ENCODE peak calls at places on chromosomes 2 and 18, in four cellular contexts. U is CD4-positive, alpha-beta T cell; H is type B pancreatic cell; S is CD8-positive, alpha-beta T cell. F is an unnamed sample.

GRCh38 chr2:156505696-156506095 is 69.5 kb downstream of the GPD2 start:
- DNase-seq in U (no peak), H (no peak), S (no peak), F (no peak)

GRCh38 chr2:71614976-71615768 is 161.8 kb downstream of the DYSF start:
- DNase-seq in U (no peak), H (peak; percentile 63), S (no peak), F (no peak)

GRCh38 chr2:25700221-25700660 is 26.9 kb upstream of the DTNB start:
- DNase-seq in U (no peak), H (no peak), S (peak; percentile 7), F (peak; percentile 81)

GRCh38 chr2:212953170-212953920 is 198.1 kb downstream of the IKZF2 start:
- DNase-seq in U (no peak), H (no peak), S (no peak), F (no peak)

GRCh38 chr2:169782513-169782912 is 16.2 kb upstream of the SSB start:
- DNase-seq in U (no peak), H (no peak), S (no peak), F (peak; percentile 16)

GRCh38 chr18:48948112-48949050 is 2.4 kb downstream of the SMAD7 start:
- DNase-seq in U (peak; percentile 59), H (no peak), S (no peak), F (peak; percentile 44)

GRCh38 chr2:241064802-241065354 is 37.2 kb downstream of the MTERF4 start:
- DNase-seq in U (no peak), H (peak; percentile 68), S (no peak), F (no peak)

GRCh38 chr2:8553643-8554042 is 128.2 kb upstream of the ID2 start:
- DNase-seq in U (no peak), H (no peak), S (no peak), F (no peak)

GRCh38 chr2:201915446-201915845 is 109.1 kb downstream of the CDK15 start:
- DNase-seq in U (no peak), H (no peak), S (no peak), F (no peak)

GRCh38 chr2:143139835-143140393 is 10.7 kb downstream of the ARHGAP15 start:
- DNase-seq in U (no peak), H (no peak), S (no peak), F (no peak)

GRCh38 chr2:212088353-212088752 is 450.2 kb downstream of the ERBB4 start:
- DNase-seq in U (no peak), H (no peak), S (no peak), F (no peak)

F was measured in HT-29.